ENCODE peak calls at places on chromosome 22, in four cellular contexts. One of them, this sample, is unnamed.

GRCh38 chr22:24184057-24184798 is 2.9 kb downstream of the SUSD2 start:
- DNase-seq in activated gamma-delta T cell treated with Interleukin-2 at 50 U/mL for 16 hours: no peak
- DNase-seq in bronchial epithelial cell: no peak
- DNase-seq in right cardiac atrium: peak
- DNase-seq in this sample: no peak

GRCh38 chr22:32823024-32823730 is 21.7 kb downstream of the TIMP3 start:
- DNase-seq in right cardiac atrium: no peak
- DNase-seq in activated gamma-delta T cell treated with Interleukin-2 at 50 U/mL for 16 hours: no peak
- DNase-seq in bronchial epithelial cell: peak
- DNase-seq in this sample: no peak

GRCh38 chr22:47395481-47395880 is 633.0 kb downstream of the TBC1D22A start:
- DNase-seq in right cardiac atrium: no peak
- DNase-seq in bronchial epithelial cell: no peak
- DNase-seq in activated gamma-delta T cell treated with Interleukin-2 at 50 U/mL for 16 hours: no peak
- DNase-seq in this sample: no peak

GRCh38 chr22:35894937-35895708 is 133.5 kb downstream of the RBFOX2 start:
- DNase-seq in bronchial epithelial cell: peak
- DNase-seq in right cardiac atrium: no peak
- DNase-seq in activated gamma-delta T cell treated with Interleukin-2 at 50 U/mL for 16 hours: no peak
- DNase-seq in this sample: no peak

GRCh38 chr22:35685731-35686130 is 31.9 kb upstream of the APOL5 start:
- DNase-seq in activated gamma-delta T cell treated with Interleukin-2 at 50 U/mL for 16 hours: no peak
- DNase-seq in bronchial epithelial cell: no peak
- DNase-seq in right cardiac atrium: no peak
- DNase-seq in this sample: no peak

GRCh38 chr22:29117799-29118477 is 45.1 kb downstream of the KREMEN1 start:
- DNase-seq in right cardiac atrium: no peak
- DNase-seq in activated gamma-delta T cell treated with Interleukin-2 at 50 U/mL for 16 hours: no peak
- DNase-seq in bronchial epithelial cell: peak
- DNase-seq in this sample: no peak

GRCh38 chr22:46175631-46176030 is 25.3 kb downstream of the PPARA start:
- DNase-seq in activated gamma-delta T cell treated with Interleukin-2 at 50 U/mL for 16 hours: no peak
- DNase-seq in right cardiac atrium: no peak
- DNase-seq in bronchial epithelial cell: peak
- DNase-seq in this sample: no peak

GRCh38 chr22:34055525-34056200 is 135.4 kb upstream of the LARGE1 start:
- DNase-seq in bronchial epithelial cell: peak
- DNase-seq in activated gamma-delta T cell treated with Interleukin-2 at 50 U/mL for 16 hours: no peak
- DNase-seq in right cardiac atrium: no peak
- DNase-seq in this sample: no peak

GRCh38 chr22:23215294-23216204 is 35.2 kb downstream of the BCR start:
- DNase-seq in activated gamma-delta T cell treated with Interleukin-2 at 50 U/mL for 16 hours: no peak
- DNase-seq in bronchial epithelial cell: peak
- DNase-seq in right cardiac atrium: peak
- DNase-seq in this sample: no peak

GRCh38 chr22:17172172-17172833 is 13.2 kb upstream of the HDHD5 start:
- DNase-seq in bronchial epithelial cell: no peak
- DNase-seq in right cardiac atrium: peak
- DNase-seq in activated gamma-delta T cell treated with Interleukin-2 at 50 U/mL for 16 hours: no peak
- DNase-seq in this sample: no peak

GRCh38 chr22:34812631-34813030 is 253.3 kb upstream of the ISX start:
- DNase-seq in bronchial epithelial cell: peak
- DNase-seq in activated gamma-delta T cell treated with Interleukin-2 at 50 U/mL for 16 hours: no peak
- DNase-seq in right cardiac atrium: no peak
- DNase-seq in this sample: no peak

GRCh38 chr22:49561338-49561737 is 266.3 kb downstream of the BRD1 start:
- DNase-seq in activated gamma-delta T cell treated with Interleukin-2 at 50 U/mL for 16 hours: no peak
- DNase-seq in right cardiac atrium: peak
- DNase-seq in bronchial epithelial cell: no peak
- DNase-seq in this sample: no peak

GRCh38 chr22:50561401-50562074 is 1.2 kb downstream of the SYCE3 start:
- DNase-seq in right cardiac atrium: no peak
- DNase-seq in bronchial epithelial cell: no peak
- DNase-seq in activated gamma-delta T cell treated with Interleukin-2 at 50 U/mL for 16 hours: no peak
- DNase-seq in this sample: no peak

GRCh38 chr22:45290410-45290936 is 5.7 kb downstream of the UPK3A start:
- DNase-seq in right cardiac atrium: peak
- DNase-seq in bronchial epithelial cell: peak
- DNase-seq in activated gamma-delta T cell treated with Interleukin-2 at 50 U/mL for 16 hours: no peak
- DNase-seq in this sample: no peak

GRCh38 chr22:32058656-32059280 is 15.7 kb downstream of the SLC5A1 start:
- DNase-seq in bronchial epithelial cell: no peak
- DNase-seq in right cardiac atrium: no peak
- DNase-seq in activated gamma-delta T cell treated with Interleukin-2 at 50 U/mL for 16 hours: no peak
- DNase-seq in this sample: no peak

GRCh38 chr22:28112548-28113043 is 193.5 kb upstream of the PITPNB start:
- DNase-seq in bronchial epithelial cell: peak
- DNase-seq in activated gamma-delta T cell treated with Interleukin-2 at 50 U/mL for 16 hours: no peak
- DNase-seq in right cardiac atrium: peak
- DNase-seq in this sample: no peak

GRCh38 chr22:24066872-24067271 is 55.8 kb downstream of the CABIN1 start:
- DNase-seq in right cardiac atrium: peak
- DNase-seq in bronchial epithelial cell: no peak
- DNase-seq in activated gamma-delta T cell treated with Interleukin-2 at 50 U/mL for 16 hours: no peak
- DNase-seq in this sample: no peak

This sample was measured in activated effector memory CD4-positive, alpha-beta T cell treated with Interleukin-2 at 50 U/mL for 16 hours.